ENCODE peak calls at places on chromosomes 6 and 20, in six cellular contexts. One of them, this sample, is unnamed.

GRCh38 chr6:109060585-109060984 is 34.1 kb downstream of the SESN1 start:
- DNase-seq in pancreas: no peak
- DNase-seq in ovary: no peak
- DNase-seq in cardiac muscle cell: no peak
- DNase-seq in stomach: no peak
- DNase-seq in lower leg skin: no peak
- DNase-seq in this sample: no peak

GRCh38 chr6:32168350-32168749 is 4.0 kb downstream of the EGFL8 start:
- DNase-seq in pancreas: no peak
- DNase-seq in ovary: no peak
- DNase-seq in cardiac muscle cell: no peak
- DNase-seq in stomach: no peak
- DNase-seq in lower leg skin: no peak
- DNase-seq in this sample: no peak

GRCh38 chr6:166173292-166173951 is 5.8 kb upstream of the TBXT start:
- DNase-seq in pancreas: peak
- DNase-seq in ovary: no peak
- DNase-seq in cardiac muscle cell: peak
- DNase-seq in stomach: peak
- DNase-seq in lower leg skin: no peak
- DNase-seq in this sample: no peak

GRCh38 chr20:35260426-35260825 is 17.5 kb downstream of the MMP24OS start:
- DNase-seq in pancreas: no peak
- DNase-seq in ovary: no peak
- DNase-seq in cardiac muscle cell: no peak
- DNase-seq in stomach: no peak
- DNase-seq in lower leg skin: no peak
- DNase-seq in this sample: no peak

GRCh38 chr20:16764560-16764959 is 16.4 kb downstream of the OTOR start:
- DNase-seq in pancreas: no peak
- DNase-seq in ovary: no peak
- DNase-seq in cardiac muscle cell: no peak
- DNase-seq in stomach: no peak
- DNase-seq in lower leg skin: no peak
- DNase-seq in this sample: no peak

GRCh38 chr6:444653-445275 is 53.2 kb downstream of the IRF4 start:
- DNase-seq in pancreas: no peak
- DNase-seq in ovary: no peak
- DNase-seq in cardiac muscle cell: no peak
- DNase-seq in stomach: no peak
- DNase-seq in lower leg skin: no peak
- DNase-seq in this sample: no peak

GRCh38 chr6:142569676-142570075 is 267.9 kb downstream of the ADGRG6 start:
- DNase-seq in pancreas: no peak
- DNase-seq in ovary: no peak
- DNase-seq in cardiac muscle cell: no peak
- DNase-seq in stomach: no peak
- DNase-seq in lower leg skin: no peak
- DNase-seq in this sample: no peak

GRCh38 chr6:70520575-70520974 is 46.2 kb upstream of the SDHAF4 start:
- DNase-seq in pancreas: no peak
- DNase-seq in ovary: no peak
- DNase-seq in cardiac muscle cell: peak
- DNase-seq in stomach: no peak
- DNase-seq in lower leg skin: no peak
- DNase-seq in this sample: no peak

GRCh38 chr6:164013480-164014208 is 599.1 kb downstream of the QKI start:
- DNase-seq in pancreas: no peak
- DNase-seq in ovary: no peak
- DNase-seq in cardiac muscle cell: peak
- DNase-seq in stomach: no peak
- DNase-seq in lower leg skin: no peak
- DNase-seq in this sample: no peak

GRCh38 chr6:6218246-6219085 is 102.0 kb downstream of the F13A1 start:
- DNase-seq in pancreas: no peak
- DNase-seq in ovary: no peak
- DNase-seq in cardiac muscle cell: no peak
- DNase-seq in stomach: no peak
- DNase-seq in lower leg skin: peak
- DNase-seq in this sample: no peak

GRCh38 chr6:1059596-1059995 is 252.3 kb upstream of the FOXQ1 start:
- DNase-seq in pancreas: no peak
- DNase-seq in ovary: no peak
- DNase-seq in cardiac muscle cell: no peak
- DNase-seq in stomach: no peak
- DNase-seq in lower leg skin: no peak
- DNase-seq in this sample: no peak

GRCh38 chr6:12536416-12536815 is 180.2 kb upstream of the PHACTR1 start:
- DNase-seq in pancreas: no peak
- DNase-seq in ovary: no peak
- DNase-seq in cardiac muscle cell: no peak
- DNase-seq in stomach: no peak
- DNase-seq in lower leg skin: no peak
- DNase-seq in this sample: no peak

GRCh38 chr6:30820196-30820595 is 64.1 kb upstream of the DDR1 start:
- DNase-seq in pancreas: no peak
- DNase-seq in ovary: no peak
- DNase-seq in cardiac muscle cell: peak
- DNase-seq in stomach: peak
- DNase-seq in lower leg skin: peak
- DNase-seq in this sample: no peak

GRCh38 chr6:108559097-108559883 is 1.4 kb upstream of the FOXO3 start:
- DNase-seq in pancreas: peak
- DNase-seq in ovary: peak
- DNase-seq in cardiac muscle cell: peak
- DNase-seq in stomach: peak
- DNase-seq in lower leg skin: peak
- DNase-seq in this sample: peak

GRCh38 chr6:155432293-155432692 is 23.3 kb downstream of the NOX3 start:
- DNase-seq in pancreas: no peak
- DNase-seq in ovary: no peak
- DNase-seq in cardiac muscle cell: no peak
- DNase-seq in stomach: no peak
- DNase-seq in lower leg skin: no peak
- DNase-seq in this sample: no peak

GRCh38 chr20:62427172-62428007 is at the start of gene RBBP8NL:
- DNase-seq in pancreas: peak
- DNase-seq in ovary: no peak
- DNase-seq in cardiac muscle cell: no peak
- DNase-seq in stomach: peak
- DNase-seq in lower leg skin: peak
- DNase-seq in this sample: peak
- TF ChIP-seq CTCF in pancreas: peak
- TF ChIP-seq CTCF in ovary: no peak
- TF ChIP-seq CTCF in cardiac muscle cell: no peak
- TF ChIP-seq CTCF in stomach: no peak
- TF ChIP-seq CTCF in lower leg skin: no peak
- TF ChIP-seq CTCF in this sample: peak

DNA sequence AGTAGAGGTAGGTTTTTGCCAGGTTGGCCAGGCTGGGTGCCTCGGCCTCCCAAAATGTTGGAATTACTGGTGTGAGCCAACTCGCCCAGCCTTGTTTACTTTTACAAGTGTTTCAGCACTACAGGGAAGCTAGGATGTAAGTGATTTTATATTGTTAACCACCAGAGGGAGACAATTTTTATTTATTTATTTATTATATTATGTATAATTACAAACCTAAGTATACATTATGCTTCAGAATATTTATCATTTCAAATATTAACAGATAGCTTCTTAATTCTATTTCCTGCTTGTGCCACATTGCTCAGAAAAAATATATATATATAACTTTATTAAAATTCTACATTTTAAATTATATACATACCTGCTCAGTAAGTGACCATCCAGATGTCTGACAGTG is 9.8 kb downstream of the MMUT start:
- DNase-seq in pancreas: no peak
- DNase-seq in ovary: no peak
- DNase-seq in cardiac muscle cell: peak
- DNase-seq in stomach: no peak
- DNase-seq in lower leg skin: no peak
- DNase-seq in this sample: no peak
- TF ChIP-seq CTCF in pancreas: no peak
- TF ChIP-seq CTCF in ovary: no peak
- TF ChIP-seq CTCF in cardiac muscle cell: peak
- TF ChIP-seq CTCF in stomach: no peak
- TF ChIP-seq CTCF in lower leg skin: no peak
- TF ChIP-seq CTCF in this sample: peak

GRCh38 chr20:21493049-21493448 is 20.8 kb downstream of the NKX2-2 start:
- DNase-seq in pancreas: no peak
- DNase-seq in ovary: no peak
- DNase-seq in cardiac muscle cell: no peak
- DNase-seq in stomach: no peak
- DNase-seq in lower leg skin: no peak
- DNase-seq in this sample: no peak

DNA sequence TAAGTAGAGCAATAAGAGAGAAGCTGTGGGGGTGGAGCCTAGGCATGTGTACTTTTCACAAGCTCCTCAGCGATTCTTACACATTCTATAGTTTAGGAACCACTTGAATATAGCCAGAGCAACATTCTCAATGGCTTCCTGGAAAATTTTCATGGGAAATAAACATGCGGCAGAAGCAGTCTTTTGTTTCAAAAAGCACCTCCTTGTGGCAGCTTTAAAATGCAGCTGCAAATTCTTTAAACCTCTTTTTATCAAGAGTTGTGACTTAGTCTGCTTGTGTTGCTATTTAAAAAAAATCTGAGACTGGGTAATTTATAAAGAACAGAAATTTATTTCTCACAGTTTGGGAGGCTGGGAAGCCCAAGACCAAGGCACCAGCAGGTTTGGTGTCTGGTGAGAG is 23.8 kb downstream of the NKX2-2 start:
- DNase-seq in pancreas: no peak
- DNase-seq in ovary: no peak
- DNase-seq in cardiac muscle cell: peak
- DNase-seq in stomach: no peak
- DNase-seq in lower leg skin: no peak
- DNase-seq in this sample: no peak
- TF ChIP-seq CTCF in pancreas: no peak
- TF ChIP-seq CTCF in ovary: no peak
- TF ChIP-seq CTCF in cardiac muscle cell: peak
- TF ChIP-seq CTCF in stomach: no peak
- TF ChIP-seq CTCF in lower leg skin: no peak
- TF ChIP-seq CTCF in this sample: peak

GRCh38 chr6:88165087-88165876 is 865 bp downstream of the CNR1 start:
- DNase-seq in pancreas: no peak
- DNase-seq in ovary: no peak
- DNase-seq in cardiac muscle cell: no peak
- DNase-seq in stomach: no peak
- DNase-seq in lower leg skin: no peak
- DNase-seq in this sample: no peak

GRCh38 chr6:88166493-88166900 is 350 bp upstream of the CNR1 start:
- DNase-seq in pancreas: no peak
- DNase-seq in ovary: no peak
- DNase-seq in cardiac muscle cell: no peak
- DNase-seq in stomach: no peak
- DNase-seq in lower leg skin: no peak
- DNase-seq in this sample: no peak

GRCh38 chr6:88167625-88167937 is 1.4 kb upstream of the CNR1 start:
- DNase-seq in pancreas: no peak
- DNase-seq in ovary: no peak
- DNase-seq in cardiac muscle cell: no peak
- DNase-seq in stomach: no peak
- DNase-seq in lower leg skin: no peak
- DNase-seq in this sample: no peak

GRCh38 chr6:88166901-88167624 is 916 bp upstream of the CNR1 start:
- DNase-seq in pancreas: no peak
- DNase-seq in ovary: no peak
- DNase-seq in cardiac muscle cell: no peak
- DNase-seq in stomach: no peak
- DNase-seq in lower leg skin: no peak
- DNase-seq in this sample: peak

DNA sequence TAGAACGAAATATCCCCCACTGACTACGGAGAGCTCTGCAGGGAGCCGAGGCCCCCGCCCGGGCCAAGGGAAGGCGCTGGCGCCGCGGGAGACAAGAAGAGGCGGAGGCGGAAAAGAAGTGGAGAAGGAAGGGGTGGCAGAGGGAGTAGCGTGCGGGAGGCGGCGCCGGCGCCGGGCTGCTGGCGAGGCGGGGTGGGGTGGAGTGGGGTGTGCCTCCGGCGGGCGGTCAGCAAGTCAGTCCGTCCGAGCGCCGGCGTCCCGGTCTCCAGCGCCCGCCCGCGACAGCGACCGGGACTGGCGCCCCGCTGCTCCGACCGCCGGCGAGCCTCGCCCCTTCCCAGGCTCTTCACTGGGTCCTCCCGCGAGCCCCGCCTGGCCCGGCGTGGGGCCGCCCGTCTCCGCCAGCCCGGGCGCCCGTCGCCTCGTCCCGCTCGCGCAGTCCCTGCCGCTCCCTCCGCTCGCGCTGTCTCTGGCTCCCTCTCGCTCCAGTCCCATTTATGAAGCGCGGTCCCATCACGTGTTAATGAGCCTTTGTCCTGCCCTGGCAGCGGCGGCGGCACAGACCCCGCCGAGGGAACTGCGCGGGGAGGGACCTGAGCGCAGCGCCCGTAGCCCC is at the start of gene CNR1:
- DNase-seq in pancreas: no peak
- DNase-seq in ovary: peak
- DNase-seq in cardiac muscle cell: peak
- DNase-seq in stomach: peak
- DNase-seq in lower leg skin: no peak
- DNase-seq in this sample: peak
- TF ChIP-seq CTCF in pancreas: no peak
- TF ChIP-seq CTCF in ovary: no peak
- TF ChIP-seq CTCF in cardiac muscle cell: no peak
- TF ChIP-seq CTCF in stomach: no peak
- TF ChIP-seq CTCF in lower leg skin: no peak
- TF ChIP-seq CTCF in this sample: no peak

GRCh38 chr20:44737116-44737515 is 8.5 kb upstream of the KCNK15 start:
- DNase-seq in pancreas: no peak
- DNase-seq in ovary: no peak
- DNase-seq in cardiac muscle cell: no peak
- DNase-seq in stomach: no peak
- DNase-seq in lower leg skin: no peak
- DNase-seq in this sample: no peak

GRCh38 chr20:44735816-44736169 is 9.9 kb upstream of the KCNK15 start:
- DNase-seq in pancreas: no peak
- DNase-seq in ovary: no peak
- DNase-seq in cardiac muscle cell: no peak
- DNase-seq in stomach: no peak
- DNase-seq in lower leg skin: no peak
- DNase-seq in this sample: no peak

GRCh38 chr20:44733341-44734069 is 12.2 kb upstream of the KCNK15 start:
- DNase-seq in pancreas: peak
- DNase-seq in ovary: peak
- DNase-seq in cardiac muscle cell: peak
- DNase-seq in stomach: peak
- DNase-seq in lower leg skin: peak
- DNase-seq in this sample: peak

GRCh38 chr20:44736170-44737021 is 9.3 kb upstream of the KCNK15 start:
- DNase-seq in pancreas: peak
- DNase-seq in ovary: peak
- DNase-seq in cardiac muscle cell: peak
- DNase-seq in stomach: peak
- DNase-seq in lower leg skin: peak
- DNase-seq in this sample: peak

GRCh38 chr20:44734938-44735337 is 10.7 kb upstream of the KCNK15 start:
- DNase-seq in pancreas: no peak
- DNase-seq in ovary: no peak
- DNase-seq in cardiac muscle cell: peak
- DNase-seq in stomach: no peak
- DNase-seq in lower leg skin: no peak
- DNase-seq in this sample: no peak
- TF ChIP-seq CTCF in pancreas: no peak
- TF ChIP-seq CTCF in ovary: no peak
- TF ChIP-seq CTCF in cardiac muscle cell: peak
- TF ChIP-seq CTCF in stomach: no peak
- TF ChIP-seq CTCF in lower leg skin: no peak
- TF ChIP-seq CTCF in this sample: peak

GRCh38 chr6:133889557-133890301 is 816 bp downstream of the TCF21 start:
- DNase-seq in pancreas: no peak
- DNase-seq in ovary: peak
- DNase-seq in cardiac muscle cell: peak
- DNase-seq in stomach: no peak
- DNase-seq in lower leg skin: no peak
- DNase-seq in this sample: no peak
- TF ChIP-seq CTCF in pancreas: no peak
- TF ChIP-seq CTCF in ovary: no peak
- TF ChIP-seq CTCF in cardiac muscle cell: peak
- TF ChIP-seq CTCF in stomach: no peak
- TF ChIP-seq CTCF in lower leg skin: no peak
- TF ChIP-seq CTCF in this sample: no peak